ENCODE peak calls at places on chromosomes 16 and 17, in eight cellular contexts. One of them, this sample, is unnamed.

GRCh38 chr17:71023631-71024030 is 854.3 kb downstream of the KCNJ2 start:
- DNase-seq in Peyer's patch: no peak
- DNase-seq in C1 segment of cervical spinal cord: no peak
- DNase-seq in lower leg skin: no peak
- DNase-seq in NCI-H1105 treated with DMSO at 0.1 percent for 48 hours: peak; percentile 57
- DNase-seq in mucosa of gallbladder: no peak
- DNase-seq in GDM1: no peak
- DNase-seq in iris pigment epithelial cell: no peak
- DNase-seq in this sample: no peak

GRCh38 chr16:4140652-4141051 is 24.4 kb upstream of the ADCY9 start:
- DNase-seq in iris pigment epithelial cell: peak; percentile 71
- DNase-seq in C1 segment of cervical spinal cord: no peak
- DNase-seq in lower leg skin: peak; percentile 27
- DNase-seq in GDM1: peak; percentile 29
- DNase-seq in mucosa of gallbladder: no peak
- DNase-seq in Peyer's patch: no peak
- DNase-seq in NCI-H1105 treated with DMSO at 0.1 percent for 48 hours: peak; percentile 3
- DNase-seq in this sample: no peak

GRCh38 chr16:87274808-87275207 is 42.4 kb downstream of the C16orf95 start:
- DNase-seq in GDM1: no peak
- DNase-seq in lower leg skin: no peak
- DNase-seq in iris pigment epithelial cell: peak; percentile 20
- DNase-seq in NCI-H1105 treated with DMSO at 0.1 percent for 48 hours: no peak
- DNase-seq in Peyer's patch: no peak
- DNase-seq in C1 segment of cervical spinal cord: no peak
- DNase-seq in mucosa of gallbladder: no peak
- DNase-seq in this sample: no peak

GRCh38 chr16:77842468-77842867 is 54.1 kb downstream of the VAT1L start:
- DNase-seq in lower leg skin: no peak
- DNase-seq in C1 segment of cervical spinal cord: no peak
- DNase-seq in iris pigment epithelial cell: no peak
- DNase-seq in GDM1: no peak
- DNase-seq in mucosa of gallbladder: no peak
- DNase-seq in Peyer's patch: no peak
- DNase-seq in NCI-H1105 treated with DMSO at 0.1 percent for 48 hours: no peak
- DNase-seq in this sample: no peak

GRCh38 chr17:79342376-79342775 is 267.8 kb downstream of the ENGASE start:
- DNase-seq in C1 segment of cervical spinal cord: no peak
- DNase-seq in NCI-H1105 treated with DMSO at 0.1 percent for 48 hours: no peak
- DNase-seq in Peyer's patch: no peak
- DNase-seq in GDM1: no peak
- DNase-seq in lower leg skin: no peak
- DNase-seq in iris pigment epithelial cell: no peak
- DNase-seq in mucosa of gallbladder: no peak
- DNase-seq in this sample: no peak

GRCh38 chr16:17590711-17591654 is 120.2 kb upstream of the XYLT1 start:
- DNase-seq in GDM1: no peak
- DNase-seq in iris pigment epithelial cell: no peak
- DNase-seq in lower leg skin: no peak
- DNase-seq in C1 segment of cervical spinal cord: no peak
- DNase-seq in NCI-H1105 treated with DMSO at 0.1 percent for 48 hours: no peak
- DNase-seq in Peyer's patch: no peak
- DNase-seq in mucosa of gallbladder: no peak
- DNase-seq in this sample: peak; percentile 86

GRCh38 chr16:3986235-3986544 is 105.7 kb upstream of the CREBBP start:
- DNase-seq in Peyer's patch: no peak
- DNase-seq in iris pigment epithelial cell: no peak
- DNase-seq in lower leg skin: no peak
- DNase-seq in mucosa of gallbladder: no peak
- DNase-seq in GDM1: no peak
- DNase-seq in C1 segment of cervical spinal cord: no peak
- DNase-seq in NCI-H1105 treated with DMSO at 0.1 percent for 48 hours: no peak
- DNase-seq in this sample: no peak

GRCh38 chr17:189444-189843 is 8.0 kb upstream of the DOC2B start:
- DNase-seq in GDM1: no peak
- DNase-seq in NCI-H1105 treated with DMSO at 0.1 percent for 48 hours: no peak
- DNase-seq in mucosa of gallbladder: no peak
- DNase-seq in iris pigment epithelial cell: no peak
- DNase-seq in Peyer's patch: no peak
- DNase-seq in lower leg skin: no peak
- DNase-seq in C1 segment of cervical spinal cord: no peak
- DNase-seq in this sample: no peak

GRCh38 chr17:70654706-70655105 is 485.4 kb downstream of the KCNJ2 start:
- DNase-seq in GDM1: no peak
- DNase-seq in Peyer's patch: no peak
- DNase-seq in iris pigment epithelial cell: no peak
- DNase-seq in lower leg skin: no peak
- DNase-seq in NCI-H1105 treated with DMSO at 0.1 percent for 48 hours: peak; percentile 37
- DNase-seq in C1 segment of cervical spinal cord: no peak
- DNase-seq in mucosa of gallbladder: no peak
- DNase-seq in this sample: no peak

GRCh38 chr17:56786989-56787482 is 46.7 kb downstream of the C17orf67 start:
- DNase-seq in C1 segment of cervical spinal cord: no peak
- DNase-seq in mucosa of gallbladder: peak; percentile 31
- DNase-seq in Peyer's patch: peak; percentile 79
- DNase-seq in NCI-H1105 treated with DMSO at 0.1 percent for 48 hours: no peak
- DNase-seq in lower leg skin: peak; percentile 63
- DNase-seq in iris pigment epithelial cell: peak; percentile 98
- DNase-seq in GDM1: peak; percentile 84
- DNase-seq in this sample: peak; percentile 99

GRCh38 chr17:81991684-81992513 is 14.5 kb downstream of the ASPSCR1 start:
- DNase-seq in mucosa of gallbladder: peak; percentile 79
- DNase-seq in iris pigment epithelial cell: peak; percentile 30
- DNase-seq in NCI-H1105 treated with DMSO at 0.1 percent for 48 hours: no peak
- DNase-seq in lower leg skin: peak; percentile 53
- DNase-seq in Peyer's patch: peak; percentile 89
- DNase-seq in GDM1: no peak
- DNase-seq in C1 segment of cervical spinal cord: peak; percentile 61
- DNase-seq in this sample: peak; percentile 91

GRCh38 chr17:80859004-80859941 is 132.4 kb upstream of the CHMP6 start:
- DNase-seq in mucosa of gallbladder: peak; percentile 39
- DNase-seq in NCI-H1105 treated with DMSO at 0.1 percent for 48 hours: peak; percentile 74
- DNase-seq in Peyer's patch: no peak
- DNase-seq in lower leg skin: no peak
- DNase-seq in iris pigment epithelial cell: peak; percentile 85
- DNase-seq in C1 segment of cervical spinal cord: peak; percentile 12
- DNase-seq in GDM1: no peak
- DNase-seq in this sample: peak; percentile 90

GRCh38 chr17:70144260-70144846 is 25.0 kb upstream of the KCNJ2 start:
- DNase-seq in lower leg skin: no peak
- DNase-seq in mucosa of gallbladder: no peak
- DNase-seq in NCI-H1105 treated with DMSO at 0.1 percent for 48 hours: peak; percentile 24
- DNase-seq in Peyer's patch: no peak
- DNase-seq in iris pigment epithelial cell: peak; percentile 49
- DNase-seq in C1 segment of cervical spinal cord: no peak
- DNase-seq in GDM1: no peak
- DNase-seq in this sample: peak; percentile 43

GRCh38 chr17:82311971-82312370 is 5.4 kb downstream of the CD7 start:
- DNase-seq in lower leg skin: no peak
- DNase-seq in Peyer's patch: no peak
- DNase-seq in GDM1: no peak
- DNase-seq in mucosa of gallbladder: no peak
- DNase-seq in iris pigment epithelial cell: no peak
- DNase-seq in C1 segment of cervical spinal cord: no peak
- DNase-seq in NCI-H1105 treated with DMSO at 0.1 percent for 48 hours: no peak
- DNase-seq in this sample: no peak

GRCh38 chr17:41848788-41849187 is 11.2 kb downstream of the KLHL10 start:
- DNase-seq in GDM1: no peak
- DNase-seq in NCI-H1105 treated with DMSO at 0.1 percent for 48 hours: no peak
- DNase-seq in mucosa of gallbladder: no peak
- DNase-seq in Peyer's patch: no peak
- DNase-seq in lower leg skin: no peak
- DNase-seq in iris pigment epithelial cell: peak; percentile 28
- DNase-seq in C1 segment of cervical spinal cord: no peak
- DNase-seq in this sample: no peak

GRCh38 chr16:30923554-30924085 is at the start of gene FBXL19:
- DNase-seq in NCI-H1105 treated with DMSO at 0.1 percent for 48 hours: no peak
- DNase-seq in lower leg skin: no peak
- DNase-seq in mucosa of gallbladder: no peak
- DNase-seq in Peyer's patch: peak; percentile 63
- DNase-seq in GDM1: no peak
- DNase-seq in iris pigment epithelial cell: no peak
- DNase-seq in C1 segment of cervical spinal cord: no peak
- DNase-seq in this sample: no peak

GRCh38 chr17:45225051-45225700 is 3.5 kb downstream of the FMNL1 start:
- DNase-seq in lower leg skin: no peak
- DNase-seq in GDM1: peak; percentile 56
- DNase-seq in NCI-H1105 treated with DMSO at 0.1 percent for 48 hours: no peak
- DNase-seq in Peyer's patch: no peak
- DNase-seq in iris pigment epithelial cell: no peak
- DNase-seq in C1 segment of cervical spinal cord: no peak
- DNase-seq in mucosa of gallbladder: no peak
- DNase-seq in this sample: no peak

GRCh38 chr17:48878920-48879898 is 13.4 kb upstream of the ATP5MC1 start:
- DNase-seq in GDM1: peak; percentile 31
- DNase-seq in iris pigment epithelial cell: peak; percentile 70
- DNase-seq in NCI-H1105 treated with DMSO at 0.1 percent for 48 hours: peak; percentile 72
- DNase-seq in Peyer's patch: peak; percentile 79
- DNase-seq in mucosa of gallbladder: peak; percentile 55
- DNase-seq in C1 segment of cervical spinal cord: peak; percentile 4
- DNase-seq in lower leg skin: peak; percentile 40
- DNase-seq in this sample: peak; percentile 72

GRCh38 chr16:79988721-79989220 is 388.2 kb upstream of the MAF start:
- DNase-seq in iris pigment epithelial cell: peak; percentile 43
- DNase-seq in mucosa of gallbladder: no peak
- DNase-seq in GDM1: no peak
- DNase-seq in C1 segment of cervical spinal cord: no peak
- DNase-seq in Peyer's patch: no peak
- DNase-seq in lower leg skin: no peak
- DNase-seq in NCI-H1105 treated with DMSO at 0.1 percent for 48 hours: no peak
- DNase-seq in this sample: no peak

GRCh38 chr16:15775209-15775608 is 81.6 kb downstream of the MYH11 start:
- DNase-seq in Peyer's patch: no peak
- DNase-seq in lower leg skin: no peak
- DNase-seq in C1 segment of cervical spinal cord: no peak
- DNase-seq in NCI-H1105 treated with DMSO at 0.1 percent for 48 hours: no peak
- DNase-seq in GDM1: peak; percentile 3
- DNase-seq in iris pigment epithelial cell: no peak
- DNase-seq in mucosa of gallbladder: no peak
- DNase-seq in this sample: peak; percentile 31

GRCh38 chr17:57751348-57751970 is 6.4 kb upstream of the CCDC182 start:
- DNase-seq in Peyer's patch: no peak
- DNase-seq in mucosa of gallbladder: no peak
- DNase-seq in lower leg skin: no peak
- DNase-seq in NCI-H1105 treated with DMSO at 0.1 percent for 48 hours: no peak
- DNase-seq in iris pigment epithelial cell: peak; percentile 3
- DNase-seq in GDM1: no peak
- DNase-seq in C1 segment of cervical spinal cord: no peak
- DNase-seq in this sample: no peak

GRCh38 chr16:54204756-54205155 is 81.8 kb downstream of the IRX3 start:
- DNase-seq in iris pigment epithelial cell: no peak
- DNase-seq in lower leg skin: no peak
- DNase-seq in Peyer's patch: no peak
- DNase-seq in NCI-H1105 treated with DMSO at 0.1 percent for 48 hours: no peak
- DNase-seq in C1 segment of cervical spinal cord: peak; percentile 57
- DNase-seq in GDM1: no peak
- DNase-seq in mucosa of gallbladder: no peak
- DNase-seq in this sample: no peak

GRCh38 chr17:18185391-18185790 is 1.8 kb downstream of the ALKBH5 start:
- DNase-seq in mucosa of gallbladder: no peak
- DNase-seq in Peyer's patch: no peak
- DNase-seq in C1 segment of cervical spinal cord: no peak
- DNase-seq in lower leg skin: no peak
- DNase-seq in GDM1: no peak
- DNase-seq in iris pigment epithelial cell: peak; percentile 49
- DNase-seq in NCI-H1105 treated with DMSO at 0.1 percent for 48 hours: no peak
- DNase-seq in this sample: no peak

GRCh38 chr17:79769596-79770520 is 8.1 kb upstream of the CBX2 start:
- DNase-seq in GDM1: no peak
- DNase-seq in mucosa of gallbladder: no peak
- DNase-seq in lower leg skin: no peak
- DNase-seq in Peyer's patch: no peak
- DNase-seq in C1 segment of cervical spinal cord: no peak
- DNase-seq in iris pigment epithelial cell: no peak
- DNase-seq in NCI-H1105 treated with DMSO at 0.1 percent for 48 hours: no peak
- DNase-seq in this sample: peak; percentile 96

GRCh38 chr16:23504076-23504452 is 6.2 kb downstream of the GGA2 start:
- DNase-seq in NCI-H1105 treated with DMSO at 0.1 percent for 48 hours: no peak
- DNase-seq in GDM1: no peak
- DNase-seq in mucosa of gallbladder: no peak
- DNase-seq in iris pigment epithelial cell: peak; percentile 76
- DNase-seq in C1 segment of cervical spinal cord: no peak
- DNase-seq in lower leg skin: peak; percentile 78
- DNase-seq in Peyer's patch: no peak
- DNase-seq in this sample: peak; percentile 87

GRCh38 chr17:72271603-72272002 is 150.8 kb downstream of the SOX9 start:
- DNase-seq in mucosa of gallbladder: no peak
- DNase-seq in GDM1: no peak
- DNase-seq in C1 segment of cervical spinal cord: no peak
- DNase-seq in iris pigment epithelial cell: no peak
- DNase-seq in Peyer's patch: no peak
- DNase-seq in lower leg skin: no peak
- DNase-seq in NCI-H1105 treated with DMSO at 0.1 percent for 48 hours: no peak
- DNase-seq in this sample: no peak

GRCh38 chr16:80573700-80574120 is 32.9 kb downstream of the DYNLRB2 start:
- DNase-seq in GDM1: no peak
- DNase-seq in mucosa of gallbladder: no peak
- DNase-seq in C1 segment of cervical spinal cord: no peak
- DNase-seq in iris pigment epithelial cell: no peak
- DNase-seq in lower leg skin: no peak
- DNase-seq in Peyer's patch: no peak
- DNase-seq in NCI-H1105 treated with DMSO at 0.1 percent for 48 hours: peak; percentile 84
- DNase-seq in this sample: peak; percentile 58

GRCh38 chr16:78257376-78257728 is 157.9 kb downstream of the WWOX start:
- DNase-seq in NCI-H1105 treated with DMSO at 0.1 percent for 48 hours: no peak
- DNase-seq in Peyer's patch: no peak
- DNase-seq in lower leg skin: no peak
- DNase-seq in iris pigment epithelial cell: no peak
- DNase-seq in C1 segment of cervical spinal cord: no peak
- DNase-seq in mucosa of gallbladder: no peak
- DNase-seq in GDM1: no peak
- DNase-seq in this sample: peak; percentile 48

GRCh38 chr17:81272616-81273015 is 22.5 kb downstream of the SLC38A10 start:
- DNase-seq in lower leg skin: no peak
- DNase-seq in iris pigment epithelial cell: no peak
- DNase-seq in GDM1: no peak
- DNase-seq in mucosa of gallbladder: no peak
- DNase-seq in NCI-H1105 treated with DMSO at 0.1 percent for 48 hours: no peak
- DNase-seq in C1 segment of cervical spinal cord: no peak
- DNase-seq in Peyer's patch: no peak
- DNase-seq in this sample: no peak

GRCh38 chr17:47652570-47652969 is 2.9 kb downstream of the KPNB1 start:
- DNase-seq in NCI-H1105 treated with DMSO at 0.1 percent for 48 hours: no peak
- DNase-seq in iris pigment epithelial cell: peak; percentile 16
- DNase-seq in GDM1: no peak
- DNase-seq in C1 segment of cervical spinal cord: no peak
- DNase-seq in mucosa of gallbladder: no peak
- DNase-seq in lower leg skin: no peak
- DNase-seq in Peyer's patch: no peak
- DNase-seq in this sample: no peak

GRCh38 chr17:77507116-77507885 is 366.5 kb downstream of the SEC14L1 start:
- DNase-seq in C1 segment of cervical spinal cord: no peak
- DNase-seq in Peyer's patch: peak; percentile 41
- DNase-seq in lower leg skin: no peak
- DNase-seq in iris pigment epithelial cell: no peak
- DNase-seq in GDM1: no peak
- DNase-seq in NCI-H1105 treated with DMSO at 0.1 percent for 48 hours: no peak
- DNase-seq in mucosa of gallbladder: no peak
- DNase-seq in this sample: no peak

GRCh38 chr16:50742521-50743150 is 750 bp downstream of the CYLD start:
- DNase-seq in mucosa of gallbladder: peak; percentile 37
- DNase-seq in Peyer's patch: peak; percentile 71
- DNase-seq in NCI-H1105 treated with DMSO at 0.1 percent for 48 hours: peak; percentile 7
- DNase-seq in lower leg skin: no peak
- DNase-seq in iris pigment epithelial cell: peak; percentile 31
- DNase-seq in GDM1: no peak
- DNase-seq in C1 segment of cervical spinal cord: no peak
- DNase-seq in this sample: no peak

GRCh38 chr16:88479795-88480760 is 27.0 kb downstream of the ZFPM1 start:
- DNase-seq in lower leg skin: no peak
- DNase-seq in Peyer's patch: peak; percentile 86
- DNase-seq in mucosa of gallbladder: no peak
- DNase-seq in C1 segment of cervical spinal cord: no peak
- DNase-seq in GDM1: no peak
- DNase-seq in iris pigment epithelial cell: no peak
- DNase-seq in NCI-H1105 treated with DMSO at 0.1 percent for 48 hours: no peak
- DNase-seq in this sample: no peak

GRCh38 chr17:50172130-50172529 is 6.3 kb downstream of the SGCA start:
- DNase-seq in C1 segment of cervical spinal cord: no peak
- DNase-seq in NCI-H1105 treated with DMSO at 0.1 percent for 48 hours: no peak
- DNase-seq in lower leg skin: no peak
- DNase-seq in mucosa of gallbladder: no peak
- DNase-seq in GDM1: no peak
- DNase-seq in Peyer's patch: no peak
- DNase-seq in iris pigment epithelial cell: no peak
- DNase-seq in this sample: no peak

This sample was measured in H4.